ENCODE peak calls at places on chromosomes 7 and 10, in ten cellular contexts. One of them, this sample, is unnamed.

GRCh38 chr7:38655833-38656774 is 24.9 kb upstream of the AMPH start:
- DNase-seq in HCT116: no peak
- DNase-seq in CD4-positive, alpha-beta T cell: no peak
- DNase-seq in choroid plexus epithelial cell: no peak
- DNase-seq in AG10803: no peak
- DNase-seq in OCI-LY7: no peak
- DNase-seq in progenitor cell of endocrine pancreas: no peak
- DNase-seq in cardiac fibroblast: no peak
- DNase-seq in WTC11: no peak
- DNase-seq in heart right ventricle: no peak
- DNase-seq in this sample: no peak

GRCh38 chr10:5968681-5969453 is 8.5 kb downstream of the IL15RA start:
- DNase-seq in HCT116: no peak
- DNase-seq in CD4-positive, alpha-beta T cell: no peak
- DNase-seq in choroid plexus epithelial cell: no peak
- DNase-seq in AG10803: no peak
- DNase-seq in OCI-LY7: no peak
- DNase-seq in progenitor cell of endocrine pancreas: peak; percentile 27
- DNase-seq in cardiac fibroblast: no peak
- DNase-seq in WTC11: no peak
- DNase-seq in heart right ventricle: no peak
- DNase-seq in this sample: no peak

GRCh38 chr7:81693080-81693479 is 76.8 kb downstream of the HGF start:
- DNase-seq in HCT116: no peak
- DNase-seq in CD4-positive, alpha-beta T cell: no peak
- DNase-seq in choroid plexus epithelial cell: no peak
- DNase-seq in AG10803: no peak
- DNase-seq in OCI-LY7: no peak
- DNase-seq in progenitor cell of endocrine pancreas: no peak
- DNase-seq in cardiac fibroblast: no peak
- DNase-seq in WTC11: no peak
- DNase-seq in heart right ventricle: no peak
- DNase-seq in this sample: no peak

GRCh38 chr10:94859086-94859485 is 79.4 kb upstream of the CYP2C9 start:
- DNase-seq in HCT116: no peak
- DNase-seq in CD4-positive, alpha-beta T cell: no peak
- DNase-seq in choroid plexus epithelial cell: no peak
- DNase-seq in AG10803: no peak
- DNase-seq in OCI-LY7: no peak
- DNase-seq in progenitor cell of endocrine pancreas: no peak
- DNase-seq in cardiac fibroblast: no peak
- DNase-seq in WTC11: no peak
- DNase-seq in heart right ventricle: no peak
- DNase-seq in this sample: no peak

GRCh38 chr7:142595816-142596516 is 153.3 kb upstream of the PRSS1 start:
- DNase-seq in HCT116: no peak
- DNase-seq in CD4-positive, alpha-beta T cell: no peak
- DNase-seq in choroid plexus epithelial cell: no peak
- DNase-seq in AG10803: no peak
- DNase-seq in OCI-LY7: no peak
- DNase-seq in progenitor cell of endocrine pancreas: no peak
- DNase-seq in cardiac fibroblast: no peak
- DNase-seq in WTC11: no peak
- DNase-seq in heart right ventricle: no peak
- DNase-seq in this sample: no peak

GRCh38 chr7:24366901-24367300 is 82.9 kb downstream of the NPY start:
- DNase-seq in HCT116: no peak
- DNase-seq in CD4-positive, alpha-beta T cell: no peak
- DNase-seq in choroid plexus epithelial cell: no peak
- DNase-seq in AG10803: no peak
- DNase-seq in OCI-LY7: no peak
- DNase-seq in progenitor cell of endocrine pancreas: no peak
- DNase-seq in cardiac fibroblast: no peak
- DNase-seq in WTC11: no peak
- DNase-seq in heart right ventricle: no peak
- DNase-seq in this sample: no peak

GRCh38 chr10:7412482-7413251 is 1.8 kb upstream of the SFMBT2 start:
- DNase-seq in HCT116: no peak
- DNase-seq in CD4-positive, alpha-beta T cell: no peak
- DNase-seq in choroid plexus epithelial cell: no peak
- DNase-seq in AG10803: no peak
- DNase-seq in OCI-LY7: no peak
- DNase-seq in progenitor cell of endocrine pancreas: peak; percentile 26
- DNase-seq in cardiac fibroblast: no peak
- DNase-seq in WTC11: peak; percentile 71
- DNase-seq in heart right ventricle: peak; percentile 56
- DNase-seq in this sample: peak; percentile 69

GRCh38 chr7:68697821-68698280 is 900.4 kb upstream of the AUTS2 start:
- DNase-seq in HCT116: no peak
- DNase-seq in CD4-positive, alpha-beta T cell: no peak
- DNase-seq in choroid plexus epithelial cell: peak; percentile 42
- DNase-seq in AG10803: peak; percentile 92
- DNase-seq in OCI-LY7: no peak
- DNase-seq in progenitor cell of endocrine pancreas: no peak
- DNase-seq in cardiac fibroblast: peak; percentile 31
- DNase-seq in WTC11: no peak
- DNase-seq in heart right ventricle: no peak
- DNase-seq in this sample: peak; percentile 67

GRCh38 chr10:29843143-29843542 is 208.4 kb upstream of the SVIL start:
- DNase-seq in HCT116: no peak
- DNase-seq in CD4-positive, alpha-beta T cell: no peak
- DNase-seq in choroid plexus epithelial cell: no peak
- DNase-seq in AG10803: no peak
- DNase-seq in OCI-LY7: no peak
- DNase-seq in progenitor cell of endocrine pancreas: no peak
- DNase-seq in cardiac fibroblast: no peak
- DNase-seq in WTC11: no peak
- DNase-seq in heart right ventricle: no peak
- DNase-seq in this sample: no peak

GRCh38 chr7:96977445-96977844 is 27.9 kb upstream of the DLX6 start:
- DNase-seq in HCT116: no peak
- DNase-seq in CD4-positive, alpha-beta T cell: no peak
- DNase-seq in choroid plexus epithelial cell: no peak
- DNase-seq in AG10803: no peak
- DNase-seq in OCI-LY7: no peak
- DNase-seq in progenitor cell of endocrine pancreas: no peak
- DNase-seq in cardiac fibroblast: no peak
- DNase-seq in WTC11: no peak
- DNase-seq in heart right ventricle: no peak
- DNase-seq in this sample: no peak

GRCh38 chr10:95880704-95881103 is 27.1 kb upstream of the CC2D2B start:
- DNase-seq in HCT116: no peak
- DNase-seq in CD4-positive, alpha-beta T cell: no peak
- DNase-seq in choroid plexus epithelial cell: no peak
- DNase-seq in AG10803: no peak
- DNase-seq in OCI-LY7: no peak
- DNase-seq in progenitor cell of endocrine pancreas: no peak
- DNase-seq in cardiac fibroblast: no peak
- DNase-seq in WTC11: no peak
- DNase-seq in heart right ventricle: no peak
- DNase-seq in this sample: no peak

GRCh38 chr7:40571796-40572195 is 437.0 kb downstream of the SUGCT start:
- DNase-seq in HCT116: no peak
- DNase-seq in CD4-positive, alpha-beta T cell: no peak
- DNase-seq in choroid plexus epithelial cell: peak; percentile 73
- DNase-seq in AG10803: peak; percentile 99
- DNase-seq in OCI-LY7: no peak
- DNase-seq in progenitor cell of endocrine pancreas: no peak
- DNase-seq in cardiac fibroblast: peak; percentile 75
- DNase-seq in WTC11: no peak
- DNase-seq in heart right ventricle: no peak
- DNase-seq in this sample: peak; percentile 16

GRCh38 chr10:123622381-123622780 is 43.8 kb upstream of the GPR26 start:
- DNase-seq in HCT116: no peak
- DNase-seq in CD4-positive, alpha-beta T cell: no peak
- DNase-seq in choroid plexus epithelial cell: no peak
- DNase-seq in AG10803: peak; percentile 94
- DNase-seq in OCI-LY7: no peak
- DNase-seq in progenitor cell of endocrine pancreas: no peak
- DNase-seq in cardiac fibroblast: no peak
- DNase-seq in WTC11: no peak
- DNase-seq in heart right ventricle: no peak
- DNase-seq in this sample: no peak

GRCh38 chr10:122336961-122337360 is 37.5 kb upstream of the PLEKHA1 start:
- DNase-seq in HCT116: no peak
- DNase-seq in CD4-positive, alpha-beta T cell: no peak
- DNase-seq in choroid plexus epithelial cell: no peak
- DNase-seq in AG10803: no peak
- DNase-seq in OCI-LY7: no peak
- DNase-seq in progenitor cell of endocrine pancreas: no peak
- DNase-seq in cardiac fibroblast: no peak
- DNase-seq in WTC11: no peak
- DNase-seq in heart right ventricle: no peak
- DNase-seq in this sample: no peak
- TF ChIP-seq CTCF in HCT116: no peak
- TF ChIP-seq CTCF in CD4-positive, alpha-beta T cell: no peak
- TF ChIP-seq CTCF in choroid plexus epithelial cell: no peak
- TF ChIP-seq CTCF in AG10803: no peak
- TF ChIP-seq CTCF in OCI-LY7: no peak
- TF ChIP-seq CTCF in progenitor cell of endocrine pancreas: no peak
- TF ChIP-seq CTCF in cardiac fibroblast: no peak
- TF ChIP-seq CTCF in WTC11: no peak
- TF ChIP-seq CTCF in heart right ventricle: no peak
- TF ChIP-seq CTCF in this sample: no peak

GRCh38 chr10:124706876-124707516 is 37.2 kb downstream of the FAM53B start:
- DNase-seq in HCT116: no peak
- DNase-seq in CD4-positive, alpha-beta T cell: no peak
- DNase-seq in choroid plexus epithelial cell: no peak
- DNase-seq in AG10803: no peak
- DNase-seq in OCI-LY7: no peak
- DNase-seq in progenitor cell of endocrine pancreas: no peak
- DNase-seq in cardiac fibroblast: no peak
- DNase-seq in WTC11: no peak
- DNase-seq in heart right ventricle: no peak
- DNase-seq in this sample: no peak

GRCh38 chr10:124706462-124706857 is 37.7 kb downstream of the FAM53B start:
- DNase-seq in HCT116: no peak
- DNase-seq in CD4-positive, alpha-beta T cell: no peak
- DNase-seq in choroid plexus epithelial cell: no peak
- DNase-seq in AG10803: no peak
- DNase-seq in OCI-LY7: no peak
- DNase-seq in progenitor cell of endocrine pancreas: no peak
- DNase-seq in cardiac fibroblast: no peak
- DNase-seq in WTC11: no peak
- DNase-seq in heart right ventricle: no peak
- DNase-seq in this sample: no peak

GRCh38 chr10:124705021-124705740 is 39.0 kb downstream of the FAM53B start:
- DNase-seq in HCT116: no peak
- DNase-seq in CD4-positive, alpha-beta T cell: no peak
- DNase-seq in choroid plexus epithelial cell: peak; percentile 30
- DNase-seq in AG10803: no peak
- DNase-seq in OCI-LY7: peak; percentile 85
- DNase-seq in progenitor cell of endocrine pancreas: no peak
- DNase-seq in cardiac fibroblast: no peak
- DNase-seq in WTC11: peak; percentile 40
- DNase-seq in heart right ventricle: no peak
- DNase-seq in this sample: no peak

GRCh38 chr10:124704428-124704805 is 39.8 kb downstream of the FAM53B start:
- DNase-seq in HCT116: no peak
- DNase-seq in CD4-positive, alpha-beta T cell: no peak
- DNase-seq in choroid plexus epithelial cell: no peak
- DNase-seq in AG10803: no peak
- DNase-seq in OCI-LY7: no peak
- DNase-seq in progenitor cell of endocrine pancreas: no peak
- DNase-seq in cardiac fibroblast: no peak
- DNase-seq in WTC11: no peak
- DNase-seq in heart right ventricle: no peak
- DNase-seq in this sample: no peak

GRCh38 chr10:124705817-124706461 is 38.2 kb downstream of the FAM53B start:
- DNase-seq in HCT116: no peak
- DNase-seq in CD4-positive, alpha-beta T cell: no peak
- DNase-seq in choroid plexus epithelial cell: peak; percentile 66
- DNase-seq in AG10803: no peak
- DNase-seq in OCI-LY7: peak; percentile 43
- DNase-seq in progenitor cell of endocrine pancreas: no peak
- DNase-seq in cardiac fibroblast: peak; percentile 48
- DNase-seq in WTC11: no peak
- DNase-seq in heart right ventricle: no peak
- DNase-seq in this sample: no peak
- TF ChIP-seq CTCF in HCT116: no peak
- TF ChIP-seq CTCF in CD4-positive, alpha-beta T cell: no peak
- TF ChIP-seq CTCF in choroid plexus epithelial cell: peak; percentile 45
- TF ChIP-seq CTCF in AG10803: no peak
- TF ChIP-seq CTCF in OCI-LY7: no peak
- TF ChIP-seq CTCF in progenitor cell of endocrine pancreas: no peak
- TF ChIP-seq CTCF in cardiac fibroblast: no peak
- TF ChIP-seq CTCF in WTC11: no peak
- TF ChIP-seq CTCF in heart right ventricle: peak; percentile 51
- TF ChIP-seq CTCF in this sample: no peak

GRCh38 chr10:56823849-56824248 is 462.8 kb upstream of the ZWINT start:
- DNase-seq in HCT116: no peak
- DNase-seq in CD4-positive, alpha-beta T cell: no peak
- DNase-seq in choroid plexus epithelial cell: peak; percentile 2
- DNase-seq in AG10803: no peak
- DNase-seq in OCI-LY7: peak; percentile 64
- DNase-seq in progenitor cell of endocrine pancreas: no peak
- DNase-seq in cardiac fibroblast: no peak
- DNase-seq in WTC11: no peak
- DNase-seq in heart right ventricle: no peak
- DNase-seq in this sample: no peak
- TF ChIP-seq CTCF in HCT116: peak; percentile 14
- TF ChIP-seq CTCF in CD4-positive, alpha-beta T cell: no peak
- TF ChIP-seq CTCF in choroid plexus epithelial cell: no peak
- TF ChIP-seq CTCF in AG10803: no peak
- TF ChIP-seq CTCF in OCI-LY7: peak; percentile 84
- TF ChIP-seq CTCF in progenitor cell of endocrine pancreas: peak; percentile 45
- TF ChIP-seq CTCF in cardiac fibroblast: peak; percentile 32
- TF ChIP-seq CTCF in WTC11: peak; percentile 25
- TF ChIP-seq CTCF in heart right ventricle: no peak
- TF ChIP-seq CTCF in this sample: peak; percentile 58

DNA sequence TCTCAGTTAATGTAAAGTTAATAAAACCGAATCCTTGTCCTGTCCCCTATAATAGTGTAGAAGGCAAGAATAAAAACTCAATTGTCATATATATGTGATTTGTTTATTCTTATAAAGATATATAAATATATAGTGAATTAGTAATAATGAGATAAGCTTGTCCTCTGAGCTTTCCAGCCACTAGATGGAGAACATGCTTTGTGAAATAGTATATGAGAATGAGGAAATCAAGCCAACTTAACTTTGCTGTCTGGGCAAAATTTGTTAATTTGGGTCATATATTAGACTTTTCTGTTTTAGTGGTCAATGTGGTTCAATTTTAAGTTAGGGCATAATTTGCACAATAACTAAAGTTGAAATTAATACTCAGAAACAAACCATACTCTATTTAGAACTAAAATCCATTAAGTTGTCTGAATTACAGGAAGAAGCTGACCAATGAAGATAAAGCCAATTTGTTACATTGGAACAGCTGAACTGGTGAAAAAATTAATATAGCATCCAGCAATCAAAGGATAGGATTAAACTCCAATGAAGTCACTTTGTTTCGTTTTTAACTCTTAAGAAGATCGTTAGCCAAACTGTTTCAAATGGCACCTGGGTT is 595.0 kb downstream of the ARL4A start:
- DNase-seq in HCT116: peak; percentile 35
- DNase-seq in CD4-positive, alpha-beta T cell: no peak
- DNase-seq in choroid plexus epithelial cell: peak; percentile 70
- DNase-seq in AG10803: peak; percentile 39
- DNase-seq in OCI-LY7: peak; percentile 4
- DNase-seq in progenitor cell of endocrine pancreas: no peak
- DNase-seq in cardiac fibroblast: peak; percentile 56
- DNase-seq in WTC11: no peak
- DNase-seq in heart right ventricle: no peak
- DNase-seq in this sample: no peak
- TF ChIP-seq CTCF in HCT116: peak; percentile 39
- TF ChIP-seq CTCF in CD4-positive, alpha-beta T cell: no peak
- TF ChIP-seq CTCF in choroid plexus epithelial cell: peak; percentile 69
- TF ChIP-seq CTCF in AG10803: peak; percentile 60
- TF ChIP-seq CTCF in OCI-LY7: peak; percentile 47
- TF ChIP-seq CTCF in progenitor cell of endocrine pancreas: peak; percentile 67
- TF ChIP-seq CTCF in cardiac fibroblast: peak; percentile 56
- TF ChIP-seq CTCF in WTC11: no peak
- TF ChIP-seq CTCF in heart right ventricle: peak; percentile 44
- TF ChIP-seq CTCF in this sample: peak; percentile 38

GRCh38 chr10:110192552-110192951 is 14.9 kb upstream of the MXI1 start:
- DNase-seq in HCT116: no peak
- DNase-seq in CD4-positive, alpha-beta T cell: no peak
- DNase-seq in choroid plexus epithelial cell: no peak
- DNase-seq in AG10803: no peak
- DNase-seq in OCI-LY7: no peak
- DNase-seq in progenitor cell of endocrine pancreas: no peak
- DNase-seq in cardiac fibroblast: no peak
- DNase-seq in WTC11: peak; percentile 48
- DNase-seq in heart right ventricle: no peak
- DNase-seq in this sample: no peak
- TF ChIP-seq CTCF in HCT116: peak; percentile 57
- TF ChIP-seq CTCF in CD4-positive, alpha-beta T cell: no peak
- TF ChIP-seq CTCF in choroid plexus epithelial cell: peak; percentile 17
- TF ChIP-seq CTCF in AG10803: no peak
- TF ChIP-seq CTCF in OCI-LY7: peak; percentile 49
- TF ChIP-seq CTCF in progenitor cell of endocrine pancreas: no peak
- TF ChIP-seq CTCF in cardiac fibroblast: no peak
- TF ChIP-seq CTCF in WTC11: peak; percentile 62
- TF ChIP-seq CTCF in heart right ventricle: no peak
- TF ChIP-seq CTCF in this sample: no peak

This sample was measured in glutamatergic neuron.